ENCODE peak calls at places on chromosome 22, in six cellular contexts. One of them, this sample, is unnamed.

GRCh38 chr22:19495562-19496323 is 16.0 kb downstream of the CDC45 start:
- DNase-seq in K562: no peak
- DNase-seq in HCT116: no peak
- DNase-seq in H1: no peak
- DNase-seq in NT2/D1: no peak
- DNase-seq in GM12878: no peak
- DNase-seq in this sample: peak

GRCh38 chr22:29938285-29938693 is 55.3 kb downstream of the MTMR3 start:
- DNase-seq in K562: peak
- DNase-seq in HCT116: no peak
- DNase-seq in H1: no peak
- DNase-seq in NT2/D1: no peak
- DNase-seq in GM12878: peak
- DNase-seq in this sample: no peak

GRCh38 chr22:48740731-48741405 is 1086.8 kb downstream of the BRD1 start:
- DNase-seq in K562: no peak
- DNase-seq in HCT116: no peak
- DNase-seq in H1: peak
- DNase-seq in NT2/D1: no peak
- DNase-seq in GM12878: no peak
- DNase-seq in this sample: no peak

GRCh38 chr22:48089601-48090331 is 1327.3 kb downstream of the TBC1D22A start:
- DNase-seq in K562: peak
- DNase-seq in HCT116: no peak
- DNase-seq in H1: no peak
- DNase-seq in NT2/D1: no peak
- DNase-seq in GM12878: no peak
- DNase-seq in this sample: no peak

GRCh38 chr22:44755956-44756361 is 3.6 kb downstream of the ARHGAP8 start:
- DNase-seq in K562: no peak
- DNase-seq in HCT116: peak
- DNase-seq in H1: no peak
- DNase-seq in NT2/D1: no peak
- DNase-seq in GM12878: no peak
- DNase-seq in this sample: no peak

GRCh38 chr22:35596821-35597220 is 20.3 kb downstream of the MB start:
- DNase-seq in K562: no peak
- DNase-seq in HCT116: no peak
- DNase-seq in H1: no peak
- DNase-seq in NT2/D1: no peak
- DNase-seq in GM12878: no peak
- DNase-seq in this sample: no peak

GRCh38 chr22:28935140-28935539 is 51.8 kb downstream of the ZNRF3 start:
- DNase-seq in K562: no peak
- DNase-seq in HCT116: no peak
- DNase-seq in H1: no peak
- DNase-seq in NT2/D1: no peak
- DNase-seq in GM12878: no peak
- DNase-seq in this sample: no peak

GRCh38 chr22:38631724-38632123 is 24.5 kb downstream of the FAM227A start:
- DNase-seq in K562: no peak
- DNase-seq in HCT116: no peak
- DNase-seq in H1: no peak
- DNase-seq in NT2/D1: no peak
- DNase-seq in GM12878: no peak
- DNase-seq in this sample: no peak

GRCh38 chr22:22086501-22087158 is 104.0 kb upstream of the TOP3B start:
- DNase-seq in K562: no peak
- DNase-seq in HCT116: no peak
- DNase-seq in H1: no peak
- DNase-seq in NT2/D1: no peak
- DNase-seq in GM12878: no peak
- DNase-seq in this sample: no peak

GRCh38 chr22:49081926-49082325 is 745.7 kb downstream of the BRD1 start:
- DNase-seq in K562: no peak
- DNase-seq in HCT116: no peak
- DNase-seq in H1: no peak
- DNase-seq in NT2/D1: no peak
- DNase-seq in GM12878: no peak
- DNase-seq in this sample: no peak

GRCh38 chr22:50308597-50308935 is 1.1 kb upstream of the PLXNB2 start:
- DNase-seq in K562: peak
- DNase-seq in HCT116: no peak
- DNase-seq in H1: no peak
- DNase-seq in NT2/D1: no peak
- DNase-seq in GM12878: no peak
- DNase-seq in this sample: peak

GRCh38 chr22:25437414-25438160 is 126.9 kb upstream of the GRK3 start:
- DNase-seq in K562: no peak
- DNase-seq in HCT116: no peak
- DNase-seq in H1: peak
- DNase-seq in NT2/D1: peak
- DNase-seq in GM12878: no peak
- DNase-seq in this sample: no peak

GRCh38 chr22:46905415-46905814 is 143.0 kb downstream of the TBC1D22A start:
- DNase-seq in K562: no peak
- DNase-seq in HCT116: no peak
- DNase-seq in H1: peak
- DNase-seq in NT2/D1: no peak
- DNase-seq in GM12878: no peak
- DNase-seq in this sample: no peak

GRCh38 chr22:46906326-46907045 is 144.0 kb downstream of the TBC1D22A start:
- DNase-seq in K562: no peak
- DNase-seq in HCT116: no peak
- DNase-seq in H1: peak
- DNase-seq in NT2/D1: no peak
- DNase-seq in GM12878: no peak
- DNase-seq in this sample: no peak

GRCh38 chr22:46907578-46908215 is 145.2 kb downstream of the TBC1D22A start:
- DNase-seq in K562: no peak
- DNase-seq in HCT116: no peak
- DNase-seq in H1: peak
- DNase-seq in NT2/D1: no peak
- DNase-seq in GM12878: no peak
- DNase-seq in this sample: no peak

GRCh38 chr22:46902998-46903916 is 140.8 kb downstream of the TBC1D22A start:
- DNase-seq in K562: no peak
- DNase-seq in HCT116: no peak
- DNase-seq in H1: peak
- DNase-seq in NT2/D1: no peak
- DNase-seq in GM12878: no peak
- DNase-seq in this sample: no peak

GRCh38 chr22:46905834-46906233 is 143.4 kb downstream of the TBC1D22A start:
- DNase-seq in K562: no peak
- DNase-seq in HCT116: no peak
- DNase-seq in H1: no peak
- DNase-seq in NT2/D1: no peak
- DNase-seq in GM12878: no peak
- DNase-seq in this sample: no peak
- TF ChIP-seq ZNF274 in K562: no peak
- TF ChIP-seq ZNF274 in HCT116: no peak
- TF ChIP-seq ZNF274 in H1: no peak
- TF ChIP-seq ZNF274 in NT2/D1: no peak
- TF ChIP-seq ZNF274 in GM12878: no peak
- TF ChIP-seq ZNF274 in this sample: no peak

DNA sequence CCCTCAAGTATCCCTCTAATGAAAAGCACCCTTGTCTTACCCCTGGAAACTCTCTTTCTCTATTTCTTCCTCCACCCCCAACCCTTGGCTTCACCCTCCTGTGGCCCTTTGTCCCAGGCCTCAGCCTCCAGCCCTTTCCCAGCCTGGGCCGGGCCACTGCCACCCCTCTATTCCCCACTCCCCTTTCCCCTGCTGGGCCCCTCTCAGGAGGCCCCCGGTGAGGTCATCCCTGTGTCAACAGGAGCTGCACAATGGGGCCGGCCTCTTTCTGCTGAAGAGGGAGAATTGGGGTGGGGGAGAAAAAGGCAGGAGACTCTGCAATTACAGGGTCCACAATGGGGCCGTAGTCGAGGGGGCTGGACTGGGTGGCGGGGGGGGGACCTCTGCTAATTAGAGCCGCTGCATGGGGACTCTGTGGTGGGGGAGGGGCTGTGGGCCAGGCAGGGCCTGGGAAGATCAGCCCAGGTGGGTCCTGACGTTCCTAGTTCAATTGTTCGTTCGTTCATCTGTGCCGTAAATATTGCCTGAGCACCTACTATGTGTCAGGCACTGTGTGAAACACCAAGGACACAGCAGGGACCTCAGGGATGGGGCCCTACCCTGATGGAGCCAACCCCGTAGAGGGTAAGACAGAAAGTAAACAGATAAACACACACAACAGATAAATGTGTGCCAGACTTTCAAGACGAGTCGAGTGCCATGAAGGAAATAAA is 18.5 kb upstream of the MPPED1 start:
- DNase-seq in K562: no peak
- DNase-seq in HCT116: no peak
- DNase-seq in H1: no peak
- DNase-seq in NT2/D1: no peak
- DNase-seq in GM12878: no peak
- DNase-seq in this sample: peak
- TF ChIP-seq ZNF274 in K562: no peak
- TF ChIP-seq ZNF274 in HCT116: no peak
- TF ChIP-seq ZNF274 in H1: no peak
- TF ChIP-seq ZNF274 in NT2/D1: no peak
- TF ChIP-seq ZNF274 in GM12878: no peak
- TF ChIP-seq ZNF274 in this sample: no peak

GRCh38 chr22:31737932-31738331 is 12.0 kb downstream of the PRR14L start:
- DNase-seq in K562: no peak
- DNase-seq in HCT116: no peak
- DNase-seq in H1: no peak
- DNase-seq in NT2/D1: no peak
- DNase-seq in GM12878: no peak
- DNase-seq in this sample: no peak
- TF ChIP-seq ZNF274 in K562: no peak
- TF ChIP-seq ZNF274 in HCT116: no peak
- TF ChIP-seq ZNF274 in H1: no peak
- TF ChIP-seq ZNF274 in NT2/D1: no peak
- TF ChIP-seq ZNF274 in GM12878: no peak
- TF ChIP-seq ZNF274 in this sample: no peak

DNA sequence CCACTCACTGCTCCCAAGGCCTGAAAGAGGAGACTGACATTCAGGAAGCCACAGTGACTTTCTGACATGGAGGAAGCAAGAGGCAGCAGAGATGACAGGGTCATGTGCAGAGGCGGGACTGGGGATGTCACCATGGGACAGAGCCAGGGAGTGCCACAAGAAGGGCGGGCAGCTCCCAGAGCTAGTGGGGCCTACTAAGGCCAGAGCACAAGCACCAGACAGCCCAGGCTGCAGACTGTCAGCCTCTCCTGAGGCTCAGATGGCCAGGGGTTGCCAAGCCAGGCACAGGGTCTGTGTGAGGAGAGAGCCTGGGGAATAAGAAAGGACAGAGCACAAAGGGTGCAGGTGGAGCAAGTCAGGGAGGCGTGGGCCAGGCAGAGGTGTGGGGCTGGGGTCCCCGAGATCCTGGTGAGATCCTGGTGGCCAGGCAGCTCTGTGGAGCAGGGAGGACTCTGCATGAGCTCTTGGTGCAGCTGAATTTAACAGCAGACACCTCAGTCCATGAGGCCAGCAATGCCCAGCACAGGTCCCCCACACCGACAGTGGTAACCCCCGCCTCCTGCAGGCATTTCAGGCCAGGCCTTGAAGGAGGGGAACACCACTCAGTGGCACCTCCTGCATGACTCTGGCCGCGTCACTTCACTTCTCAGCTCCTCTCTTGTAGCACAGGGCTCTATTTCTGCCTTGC is 52.3 kb downstream of the SGSM3 start:
- DNase-seq in K562: no peak
- DNase-seq in HCT116: no peak
- DNase-seq in H1: no peak
- DNase-seq in NT2/D1: no peak
- DNase-seq in GM12878: no peak
- DNase-seq in this sample: no peak
- TF ChIP-seq ZNF274 in K562: no peak
- TF ChIP-seq ZNF274 in HCT116: no peak
- TF ChIP-seq ZNF274 in H1: no peak
- TF ChIP-seq ZNF274 in NT2/D1: no peak
- TF ChIP-seq ZNF274 in GM12878: no peak
- TF ChIP-seq ZNF274 in this sample: no peak

DNA sequence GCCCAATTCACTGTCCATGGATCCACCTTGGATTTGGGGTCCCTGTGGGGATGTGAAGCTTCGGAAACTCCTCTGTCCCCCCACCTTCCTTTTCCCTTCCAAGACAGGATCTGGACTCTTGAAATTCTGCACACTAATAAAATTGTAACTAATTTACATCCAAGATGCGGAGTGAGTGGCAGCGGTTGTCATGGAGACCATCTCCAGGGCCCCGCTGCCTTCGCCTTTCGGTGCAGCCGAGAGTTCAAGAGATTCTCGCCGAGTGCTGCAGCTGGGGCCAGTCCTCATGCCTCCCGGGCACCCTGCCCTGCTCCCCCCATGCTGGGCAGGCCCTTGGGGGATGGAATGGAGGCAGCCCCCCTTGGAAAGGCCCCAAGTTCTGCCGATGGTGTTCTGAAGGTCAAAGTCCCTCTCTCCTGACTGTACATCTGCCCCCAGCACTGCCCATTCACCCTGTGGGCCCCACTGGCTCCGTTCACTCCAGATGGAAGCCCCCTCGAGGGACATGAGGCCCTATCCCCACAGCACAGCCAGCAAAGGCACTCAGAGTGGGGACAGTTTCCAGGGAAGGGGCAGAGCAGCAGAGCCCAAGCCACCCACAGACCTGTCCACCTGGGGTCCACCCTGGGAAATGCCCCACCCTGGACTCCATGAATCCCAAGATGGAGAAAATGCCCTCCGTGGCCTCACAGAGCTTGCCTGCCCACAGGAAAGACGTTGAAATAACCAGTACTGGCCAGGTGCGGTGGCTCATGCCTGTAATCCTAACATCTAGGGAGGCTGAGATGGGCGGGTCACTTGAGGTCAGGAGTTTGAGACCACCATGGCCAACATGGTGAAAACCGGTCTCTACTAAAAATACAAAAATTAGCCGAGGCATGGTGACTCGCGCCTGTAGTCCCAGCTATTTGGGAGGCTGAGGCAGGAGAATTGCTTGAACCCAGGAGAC is 25.9 kb downstream of the IGLL1 start:
- DNase-seq in K562: no peak
- DNase-seq in HCT116: no peak
- DNase-seq in H1: no peak
- DNase-seq in NT2/D1: no peak
- DNase-seq in GM12878: no peak
- DNase-seq in this sample: no peak
- TF ChIP-seq ZNF274 in K562: no peak
- TF ChIP-seq ZNF274 in HCT116: no peak
- TF ChIP-seq ZNF274 in H1: no peak
- TF ChIP-seq ZNF274 in NT2/D1: no peak
- TF ChIP-seq ZNF274 in GM12878: no peak
- TF ChIP-seq ZNF274 in this sample: no peak

GRCh38 chr22:42770941-42771647 is 50.4 kb upstream of the A4GALT start:
- DNase-seq in K562: no peak
- DNase-seq in HCT116: no peak
- DNase-seq in H1: no peak
- DNase-seq in NT2/D1: no peak
- DNase-seq in GM12878: no peak
- DNase-seq in this sample: no peak
- TF ChIP-seq ZNF274 in K562: no peak
- TF ChIP-seq ZNF274 in HCT116: no peak
- TF ChIP-seq ZNF274 in H1: no peak
- TF ChIP-seq ZNF274 in NT2/D1: no peak
- TF ChIP-seq ZNF274 in GM12878: no peak
- TF ChIP-seq ZNF274 in this sample: no peak

This sample was measured in HepG2.